ENCODE peak calls at places on chromosomes 6 and 20, in four cellular contexts. W is fibroblast of mammary gland, U is NCI-H2029 treated with DMSO at 0.1 percent for 48 hours, L is NCI-H526. K is an unnamed sample.

GRCh38 chr20:43994486-43995100 is 79.9 kb downstream of the TOX2 start:
- DNase-seq in W (peak; percentile 64), U (no peak), L (no peak), K (no peak)

GRCh38 chr6:163585932-163586437 is 171.5 kb downstream of the QKI start:
- DNase-seq in W (peak; percentile 93), U (no peak), L (no peak), K (peak; percentile 79)

GRCh38 chr20:38726849-38727601 is 2.7 kb downstream of the SLC32A1 start:
- DNase-seq in W (peak; percentile 29), U (no peak), L (peak; percentile 75), K (no peak)

GRCh38 chr20:51457281-51457932 is 85.1 kb downstream of the NFATC2 start:
- DNase-seq in W (peak; percentile 88), U (no peak), L (no peak), K (peak; percentile 91)

GRCh38 chr6:31763617-31763940 is 1.1 kb downstream of the SAPCD1 start:
- DNase-seq in W (peak; percentile 33), U (no peak), L (peak; percentile 60), K (peak; percentile 69)

GRCh38 chr6:82955841-82956240 is 109.8 kb downstream of the UBE3D start:
- DNase-seq in W (peak; percentile 75), U (no peak), L (no peak), K (peak; percentile 36)

GRCh38 chr6:53628354-53629119 is 37.0 kb downstream of the KLHL31 start:
- DNase-seq in W (peak; percentile 89), U (peak; percentile 42), L (no peak), K (no peak)

GRCh38 chr6:81376745-81377144 is 375.7 kb downstream of the TENT5A start:
- DNase-seq in W (no peak), U (no peak), L (peak; percentile 32), K (no peak)

GRCh38 chr6:40326689-40327404 is 260.3 kb downstream of the LRFN2 start:
- DNase-seq in W (no peak), U (peak; percentile 36), L (peak; percentile 79), K (no peak)

GRCh38 chr6:25006075-25006474 is 70.3 kb upstream of the RIPOR2 start:
- DNase-seq in W (no peak), U (no peak), L (no peak), K (no peak)

GRCh38 chr6:1809359-1809988 is 199.8 kb downstream of the FOXC1 start:
- DNase-seq in W (no peak), U (no peak), L (no peak), K (no peak)

GRCh38 chr20:4493386-4493785 is 228.3 kb upstream of the PRND start:
- DNase-seq in W (no peak), U (no peak), L (no peak), K (no peak)

GRCh38 chr20:49674383-49675352 is 39.0 kb downstream of the B4GALT5 start:
- DNase-seq in W (peak; percentile 50), U (no peak), L (no peak), K (peak; percentile 91)

GRCh38 chr6:55898342-55898741 is 23.0 kb upstream of the BMP5 start:
- DNase-seq in W (no peak), U (no peak), L (no peak), K (peak; percentile 37)

GRCh38 chr6:131917763-131918649 is 33.2 kb downstream of the CCN2 start:
- DNase-seq in W (no peak), U (no peak), L (no peak), K (no peak)

GRCh38 chr6:90537723-90538407 is 49.0 kb downstream of the MAP3K7 start:
- DNase-seq in W (peak; percentile 8), U (no peak), L (no peak), K (no peak)

GRCh38 chr20:11676618-11677289 is 240.9 kb upstream of the BTBD3 start:
- DNase-seq in W (peak; percentile 62), U (peak; percentile 58), L (peak; percentile 66), K (peak; percentile 23)

GRCh38 chr6:85756982-85757381 is 114.3 kb upstream of the SYNCRIP start:
- DNase-seq in W (peak; percentile 45), U (no peak), L (peak; percentile 59), K (no peak)

GRCh38 chr6:47752801-47753200 is 29.0 kb upstream of the OPN5 start:
- DNase-seq in W (no peak), U (no peak), L (no peak), K (no peak)

GRCh38 chr6:160330621-160331020 is 17.6 kb upstream of the SLC22A3 start:
- DNase-seq in W (peak; percentile 6), U (no peak), L (no peak), K (no peak)

GRCh38 chr20:57650266-57650665 is 30.0 kb upstream of the ZBP1 start:
- DNase-seq in W (no peak), U (no peak), L (no peak), K (no peak)

GRCh38 chr20:24458441-24458840 is 11.0 kb upstream of the SYNDIG1 start:
- DNase-seq in W (no peak), U (no peak), L (no peak), K (no peak)

GRCh38 chr6:132972971-132973370 is 158.6 kb downstream of the RPS12 start:
- DNase-seq in W (no peak), U (no peak), L (no peak), K (no peak)

GRCh38 chr20:35302421-35303335 is 10.5 kb upstream of the FAM83C start:
- DNase-seq in W (peak; percentile 79), U (no peak), L (no peak), K (peak; percentile 76)

GRCh38 chr20:49276895-49277785 is 717 bp downstream of the ZNFX1 start:
- DNase-seq in W (no peak), U (no peak), L (peak; percentile 42), K (no peak)